ENCODE peak calls at places on chromosomes 7 and 10, in four cellular contexts. Y, X, A and Z are unnamed samples.

GRCh38 chr10:75956624-75957023 is 525.2 kb downstream of the LRMDA start:
- DNase-seq in Y (no peak), X (no peak), A (no peak), Z (no peak)

GRCh38 chr10:21368022-21368582 is 157.4 kb downstream of the SKIDA1 start:
- DNase-seq in Y (no peak), X (no peak), A (no peak), Z (no peak)

GRCh38 chr7:105614341-105614840 is 33.1 kb upstream of the EFCAB10 start:
- DNase-seq in Y (no peak), X (no peak), A (no peak), Z (no peak)

GRCh38 chr10:61283066-61283465 is 170.1 kb downstream of the TMEM26 start:
- DNase-seq in Y (peak; percentile 54), X (no peak), A (no peak), Z (no peak)

GRCh38 chr7:6376820-6377219 is 70.9 kb downstream of the DAGLB start:
- DNase-seq in Y (no peak), X (no peak), A (no peak), Z (no peak)

GRCh38 chr10:49578392-49578791 is 31.7 kb upstream of the SLC18A3 start:
- DNase-seq in Y (no peak), X (no peak), A (no peak), Z (no peak)

GRCh38 chr7:7190142-7190541 is 7.8 kb downstream of the C1GALT1 start:
- DNase-seq in Y (peak; percentile 67), X (no peak), A (no peak), Z (no peak)

GRCh38 chr7:70392870-70393269 is 739.1 kb upstream of the GALNT17 start:
- DNase-seq in Y (no peak), X (peak; percentile 30), A (no peak), Z (no peak)

GRCh38 chr7:23918856-23919255 is 208.8 kb downstream of the STK31 start:
- DNase-seq in Y (no peak), X (no peak), A (no peak), Z (no peak)

GRCh38 chr7:138402749-138403148 is 57.3 kb upstream of the TRIM24 start:
- DNase-seq in Y (no peak), X (no peak), A (no peak), Z (no peak)

GRCh38 chr7:118870187-118870586 is 645.7 kb downstream of the ANKRD7 start:
- DNase-seq in Y (no peak), X (no peak), A (no peak), Z (no peak)

GRCh38 chr10:132461683-132462231 is 64.8 kb downstream of the PWWP2B start:
- DNase-seq in Y (peak; percentile 24), X (no peak), A (no peak), Z (no peak)

GRCh38 chr7:139687980-139688632 is 89.7 kb downstream of the HIPK2 start:
- DNase-seq in Y (peak; percentile 44), X (no peak), A (no peak), Z (no peak)

GRCh38 chr7:26279405-26279804 is 12.3 kb upstream of the SNX10 start:
- DNase-seq in Y (no peak), X (no peak), A (no peak), Z (no peak)

GRCh38 chr7:159126496-159127345 is 17.9 kb downstream of the VIPR2 start:
- DNase-seq in Y (no peak), X (no peak), A (no peak), Z (no peak)

GRCh38 chr7:122719010-122719578 is 16.4 kb upstream of the RNF148 start:
- DNase-seq in Y (no peak), X (no peak), A (no peak), Z (no peak)

GRCh38 chr10:4459531-4459930 is 366.5 kb upstream of the AKR1E2 start:
- DNase-seq in Y (peak; percentile 14), X (no peak), A (no peak), Z (no peak)

GRCh38 chr7:82339958-82340357 is 103.6 kb downstream of the CACNA2D1 start:
- DNase-seq in Y (no peak), X (no peak), A (no peak), Z (no peak)

GRCh38 chr7:4792537-4793126 is 17.2 kb downstream of the AP5Z1 start:
- DNase-seq in Y (peak; percentile 57), X (peak; percentile 16), A (no peak), Z (no peak)

GRCh38 chr7:15924910-15925309 is 238.4 kb upstream of the MEOX2 start:
- DNase-seq in Y (no peak), X (no peak), A (no peak), Z (no peak)

GRCh38 chr10:10872035-10872673 is 145.5 kb upstream of the CELF2 start:
- DNase-seq in Y (peak; percentile 86), X (no peak), A (peak; percentile 65), Z (peak; percentile 68)

GRCh38 chr10:74969530-74969929 is 141.9 kb upstream of the SAMD8 start:
- DNase-seq in Y (no peak), X (no peak), A (no peak), Z (no peak)

GRCh38 chr7:139562491-139562890 is 39.0 kb downstream of the CLEC2L start:
- DNase-seq in Y (no peak), X (no peak), A (no peak), Z (no peak)

GRCh38 chr7:113787106-113787505 is 131.7 kb downstream of the PPP1R3A start:
- DNase-seq in Y (no peak), X (no peak), A (no peak), Z (no peak)

GRCh38 chr7:139525239-139525638 is 1.8 kb downstream of the CLEC2L start:
- DNase-seq in Y (no peak), X (no peak), A (no peak), Z (no peak)

GRCh38 chr7:158368449-158368848 is 219.2 kb downstream of the PTPRN2 start:
- DNase-seq in Y (no peak), X (no peak), A (no peak), Z (no peak)

GRCh38 chr10:123150986-123151738 is 3.0 kb upstream of the BUB3 start:
- DNase-seq in Y (peak; percentile 56), X (no peak), A (no peak), Z (no peak)

GRCh38 chr7:901388-902154 is 25.2 kb downstream of the GET4 start:
- DNase-seq in Y (peak; percentile 93), X (peak; percentile 70), A (peak; percentile 42), Z (peak; percentile 57)

GRCh38 chr7:618539-619355 is 99.1 kb upstream of the PDGFA start:
- DNase-seq in Y (no peak), X (no peak), A (no peak), Z (no peak)

DNA sequence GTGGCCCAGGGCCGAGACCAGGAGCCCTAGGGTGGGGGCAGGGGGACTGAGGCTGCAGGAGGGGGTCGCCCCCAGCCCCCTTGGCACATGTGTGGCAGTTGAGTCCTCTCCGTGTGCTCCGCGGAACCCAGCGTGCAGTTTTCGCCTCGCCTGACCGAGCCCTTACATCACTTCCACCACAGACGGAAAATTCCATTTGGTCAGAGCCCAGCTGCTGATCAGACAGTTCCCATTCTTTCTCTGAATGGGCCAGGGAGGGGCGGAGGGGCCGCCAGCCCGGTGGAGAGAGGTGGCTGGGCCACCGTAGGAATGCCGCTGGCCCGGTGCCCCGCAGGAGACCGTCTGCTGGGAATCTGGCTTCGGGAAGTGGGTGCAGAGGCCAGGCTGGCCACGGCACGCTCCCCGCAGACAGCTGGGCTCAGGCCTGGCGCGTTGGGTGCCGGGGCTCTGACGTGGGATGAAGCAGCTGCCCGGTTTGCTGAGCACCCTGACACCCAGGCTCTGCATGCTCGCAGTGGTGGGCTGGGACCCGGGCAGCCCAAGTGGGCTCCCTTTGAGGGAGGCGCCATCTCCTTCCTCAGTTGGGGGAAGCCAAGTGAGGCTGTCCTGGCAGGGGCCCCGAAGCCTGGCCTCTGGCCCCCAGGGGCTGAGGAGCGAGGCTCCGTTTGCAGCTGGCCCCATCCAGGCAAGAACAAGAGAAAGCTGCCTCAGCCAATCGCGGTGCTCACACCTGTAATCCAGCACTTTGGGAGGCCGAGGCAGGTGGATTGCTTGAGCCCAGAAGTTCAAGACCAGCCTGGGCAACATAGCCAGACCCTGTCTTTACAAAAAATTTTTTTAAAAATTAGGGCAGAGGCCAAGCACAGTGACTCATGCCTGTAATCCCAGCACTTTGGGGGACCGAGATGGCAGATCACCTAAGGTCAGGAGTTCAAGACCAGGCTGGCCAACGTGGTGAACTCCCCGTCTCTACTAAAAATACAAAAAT is 9.9 kb downstream of the TTYH3 start:
- DNase-seq in Y (peak; percentile 94), X (no peak), A (peak; percentile 94), Z (peak; percentile 91)
- TF ChIP-seq CTCF in Y (no peak), X (no peak), A (no peak), Z (no peak)

GRCh38 chr7:149850716-149851115 is 12.5 kb downstream of the ZNF862 start:
- DNase-seq in Y (no peak), X (no peak), A (no peak), Z (no peak)

GRCh38 chr7:149853157-149853556 is 15.0 kb downstream of the ZNF862 start:
- DNase-seq in Y (no peak), X (no peak), A (no peak), Z (no peak)

GRCh38 chr7:149851449-149851848 is 13.3 kb downstream of the ZNF862 start:
- DNase-seq in Y (no peak), X (no peak), A (no peak), Z (no peak)

GRCh38 chr7:149849174-149849573 is 11.0 kb downstream of the ZNF862 start:
- DNase-seq in Y (no peak), X (no peak), A (no peak), Z (no peak)

DNA sequence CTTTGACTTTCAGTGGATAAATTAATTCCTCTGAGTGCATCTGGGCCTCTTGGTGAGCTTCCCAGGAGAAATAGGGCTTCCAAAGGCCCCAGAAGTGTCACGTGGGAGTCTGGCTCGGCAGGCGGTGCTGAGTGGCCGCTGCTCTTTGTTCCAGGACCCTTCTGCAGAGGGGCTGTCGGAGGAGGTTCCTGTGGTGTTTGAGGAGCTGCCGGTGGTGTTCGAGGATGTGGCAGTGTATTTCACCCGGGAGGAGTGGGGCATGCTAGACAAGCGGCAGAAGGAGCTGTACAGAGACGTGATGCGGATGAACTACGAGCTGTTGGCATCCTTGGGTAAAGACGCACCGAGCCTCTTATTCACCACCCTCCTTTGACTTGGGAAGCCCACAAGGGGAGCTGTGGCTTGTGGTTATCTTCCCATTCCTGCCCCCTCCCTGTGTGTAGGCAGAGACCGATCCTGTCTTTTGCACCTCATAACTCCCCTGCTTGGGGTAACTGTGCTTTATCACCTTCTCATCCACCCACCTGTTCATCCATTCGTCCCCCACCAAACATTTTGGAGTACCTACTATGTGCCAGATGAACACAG is 11.9 kb downstream of the ZNF862 start:
- DNase-seq in Y (no peak), X (no peak), A (no peak), Z (no peak)
- TF ChIP-seq CTCF in Y (no peak), X (no peak), A (no peak), Z (no peak)

GRCh38 chr7:74027124-74027682 is 770 bp upstream of the ELN start:
- DNase-seq in Y (no peak), X (no peak), A (no peak), Z (no peak)
- TF ChIP-seq CTCF in Y (no peak), X (no peak), A (peak; percentile 3), Z (no peak)

DNA sequence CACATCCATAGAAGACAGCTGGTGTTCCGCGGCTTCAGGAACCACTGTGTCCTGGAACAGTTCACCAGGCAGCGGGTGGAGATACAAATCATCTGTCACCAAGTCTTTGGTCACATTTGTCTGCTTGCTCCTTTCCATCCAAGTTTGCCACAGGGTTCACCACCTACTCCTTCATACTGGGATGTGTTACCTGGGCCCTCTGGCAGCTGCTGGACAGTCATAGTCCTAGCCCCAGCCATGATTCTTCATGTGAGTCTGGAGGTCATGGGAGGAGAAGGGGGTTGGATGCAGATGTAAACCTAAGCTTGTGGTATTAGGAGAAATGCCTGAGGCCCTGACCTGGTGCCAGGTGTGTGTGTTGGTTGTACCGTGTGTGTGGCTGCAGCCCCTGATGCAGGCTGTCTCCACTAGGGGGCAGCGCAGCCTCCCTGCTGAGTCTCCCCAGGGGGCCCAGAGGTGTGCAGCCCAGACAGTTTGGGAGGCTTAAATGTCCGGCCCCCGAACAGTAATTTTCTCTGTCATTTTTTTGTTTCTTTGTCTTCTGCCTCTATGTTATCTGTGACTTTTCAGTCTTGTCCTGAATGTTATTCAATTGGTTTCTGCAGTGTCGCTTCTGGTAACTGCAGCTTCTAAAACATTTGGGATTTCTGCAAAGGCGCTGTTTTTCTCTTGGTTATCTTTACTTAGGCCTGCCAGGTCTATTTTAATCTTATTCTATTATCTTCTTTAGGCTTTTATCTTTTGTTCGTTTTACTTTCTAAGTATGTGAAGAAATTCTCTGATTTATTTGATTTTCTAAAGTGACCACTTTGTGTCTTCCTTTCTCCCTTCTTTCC is 14.8 kb downstream of the NPS start:
- DNase-seq in Y (no peak), X (peak; percentile 30), A (no peak), Z (no peak)
- TF ChIP-seq CTCF in Y (peak; percentile 35), X (peak; percentile 68), A (peak; percentile 64), Z (peak; percentile 11)